ENCODE peak calls at places on chromosomes 12 and 14, in five cellular contexts. E, A, P, R and T are unnamed samples.

GRCh38 chr12:107385518-107385917 is 292.2 kb upstream of the CRY1 start:
- DNase-seq in E (no peak), A (peak), P (no peak), R (no peak), T (no peak)

GRCh38 chr12:122980192-122981035 is at the start of gene ARL6IP4:
- DNase-seq in E (peak), A (peak), P (peak), R (peak), T (no peak)

GRCh38 chr14:61147898-61148549 is 133.1 kb downstream of the TMEM30B start:
- DNase-seq in E (no peak), A (peak), P (no peak), R (no peak), T (peak)

GRCh38 chr14:52780893-52781292 is 10.5 kb downstream of the GNPNAT1 start:
- DNase-seq in E (no peak), A (no peak), P (no peak), R (no peak), T (no peak)

GRCh38 chr14:91899213-91899612 is 31.9 kb upstream of the TC2N start:
- DNase-seq in E (no peak), A (no peak), P (peak), R (peak), T (no peak)

GRCh38 chr14:77838756-77839565 is 39.1 kb downstream of the ADCK1 start:
- DNase-seq in E (no peak), A (no peak), P (no peak), R (no peak), T (no peak)

GRCh38 chr14:60133487-60133886 is 31.7 kb downstream of the DHRS7 start:
- DNase-seq in E (no peak), A (no peak), P (no peak), R (no peak), T (no peak)

GRCh38 chr14:68705741-68706283 is 87.1 kb downstream of the ZFP36L1 start:
- DNase-seq in E (no peak), A (no peak), P (peak), R (peak), T (no peak)

GRCh38 chr14:52033131-52033642 is 35.7 kb downstream of the NID2 start:
- DNase-seq in E (no peak), A (peak), P (no peak), R (no peak), T (no peak)